ENCODE peak calls at places on chromosomes 6 and 20, in eight cellular contexts. One of them, this sample, is unnamed.

GRCh38 chr20:19074828-19075516 is 137.5 kb upstream of the SLC24A3 start:
- DNase-seq in tibial nerve: no peak
- DNase-seq in cardiac fibroblast: no peak
- DNase-seq in AG10803: no peak
- DNase-seq in CD4-positive, alpha-beta T cell: no peak
- DNase-seq in A549: no peak
- DNase-seq in sigmoid colon: no peak
- DNase-seq in uterus: no peak
- DNase-seq in this sample: no peak

GRCh38 chr6:44049989-44050871 is 77.0 kb downstream of the MRPL14 start:
- DNase-seq in tibial nerve: no peak
- DNase-seq in cardiac fibroblast: no peak
- DNase-seq in AG10803: peak; percentile 77
- DNase-seq in CD4-positive, alpha-beta T cell: no peak
- DNase-seq in A549: no peak
- DNase-seq in sigmoid colon: peak; percentile 71
- DNase-seq in uterus: no peak
- DNase-seq in this sample: no peak

GRCh38 chr6:124977067-124977908 is 15.1 kb downstream of the RNF217 start:
- DNase-seq in tibial nerve: no peak
- DNase-seq in cardiac fibroblast: peak; percentile 66
- DNase-seq in AG10803: peak; percentile 39
- DNase-seq in CD4-positive, alpha-beta T cell: no peak
- DNase-seq in A549: no peak
- DNase-seq in sigmoid colon: no peak
- DNase-seq in uterus: no peak
- DNase-seq in this sample: no peak

GRCh38 chr20:40687384-40688128 is 1.5 kb downstream of the MAFB start:
- DNase-seq in tibial nerve: no peak
- DNase-seq in cardiac fibroblast: peak; percentile 18
- DNase-seq in AG10803: peak; percentile 34
- DNase-seq in CD4-positive, alpha-beta T cell: no peak
- DNase-seq in A549: no peak
- DNase-seq in sigmoid colon: no peak
- DNase-seq in uterus: peak; percentile 38
- DNase-seq in this sample: peak; percentile 47

GRCh38 chr6:22413681-22414305 is 117.0 kb upstream of the PRL start:
- DNase-seq in tibial nerve: no peak
- DNase-seq in cardiac fibroblast: peak; percentile 57
- DNase-seq in AG10803: peak; percentile 19
- DNase-seq in CD4-positive, alpha-beta T cell: no peak
- DNase-seq in A549: no peak
- DNase-seq in sigmoid colon: no peak
- DNase-seq in uterus: no peak
- DNase-seq in this sample: no peak

GRCh38 chr6:102114402-102114801 is 720.9 kb downstream of the GRIK2 start:
- DNase-seq in tibial nerve: no peak
- DNase-seq in cardiac fibroblast: no peak
- DNase-seq in AG10803: no peak
- DNase-seq in CD4-positive, alpha-beta T cell: no peak
- DNase-seq in A549: peak; percentile 1
- DNase-seq in sigmoid colon: no peak
- DNase-seq in uterus: no peak
- DNase-seq in this sample: peak; percentile 16

GRCh38 chr6:43070028-43070632 is 6.0 kb upstream of the PTK7 start:
- DNase-seq in tibial nerve: no peak
- DNase-seq in cardiac fibroblast: peak; percentile 78
- DNase-seq in AG10803: peak; percentile 80
- DNase-seq in CD4-positive, alpha-beta T cell: no peak
- DNase-seq in A549: peak; percentile 59
- DNase-seq in sigmoid colon: no peak
- DNase-seq in uterus: no peak
- DNase-seq in this sample: no peak

GRCh38 chr6:81144346-81144745 is 608.1 kb downstream of the TENT5A start:
- DNase-seq in tibial nerve: no peak
- DNase-seq in cardiac fibroblast: no peak
- DNase-seq in AG10803: peak; percentile 13
- DNase-seq in CD4-positive, alpha-beta T cell: no peak
- DNase-seq in A549: no peak
- DNase-seq in sigmoid colon: no peak
- DNase-seq in uterus: no peak
- DNase-seq in this sample: no peak

GRCh38 chr6:31540640-31541039 is 1.2 kb downstream of the DDX39B start:
- DNase-seq in tibial nerve: no peak
- DNase-seq in cardiac fibroblast: no peak
- DNase-seq in AG10803: no peak
- DNase-seq in CD4-positive, alpha-beta T cell: no peak
- DNase-seq in A549: no peak
- DNase-seq in sigmoid colon: no peak
- DNase-seq in uterus: no peak
- DNase-seq in this sample: no peak

GRCh38 chr20:58286729-58287128 is 22.8 kb upstream of the RAB22A start:
- DNase-seq in tibial nerve: no peak
- DNase-seq in cardiac fibroblast: no peak
- DNase-seq in AG10803: no peak
- DNase-seq in CD4-positive, alpha-beta T cell: no peak
- DNase-seq in A549: no peak
- DNase-seq in sigmoid colon: no peak
- DNase-seq in uterus: no peak
- DNase-seq in this sample: no peak

GRCh38 chr20:57485770-57486169 is 39.2 kb downstream of the CTCFL start:
- DNase-seq in tibial nerve: no peak
- DNase-seq in cardiac fibroblast: no peak
- DNase-seq in AG10803: no peak
- DNase-seq in CD4-positive, alpha-beta T cell: no peak
- DNase-seq in A549: no peak
- DNase-seq in sigmoid colon: no peak
- DNase-seq in uterus: no peak
- DNase-seq in this sample: no peak

GRCh38 chr20:63248835-63249591 is 5.2 kb downstream of the NKAIN4 start:
- DNase-seq in tibial nerve: no peak
- DNase-seq in cardiac fibroblast: no peak
- DNase-seq in AG10803: no peak
- DNase-seq in CD4-positive, alpha-beta T cell: no peak
- DNase-seq in A549: no peak
- DNase-seq in sigmoid colon: no peak
- DNase-seq in uterus: no peak
- DNase-seq in this sample: no peak

GRCh38 chr20:51987812-51988211 is 185.5 kb upstream of the SALL4 start:
- DNase-seq in tibial nerve: no peak
- DNase-seq in cardiac fibroblast: no peak
- DNase-seq in AG10803: no peak
- DNase-seq in CD4-positive, alpha-beta T cell: no peak
- DNase-seq in A549: peak; percentile 17
- DNase-seq in sigmoid colon: no peak
- DNase-seq in uterus: no peak
- DNase-seq in this sample: no peak

GRCh38 chr20:51979226-51979625 is 176.9 kb upstream of the SALL4 start:
- DNase-seq in tibial nerve: no peak
- DNase-seq in cardiac fibroblast: peak; percentile 42
- DNase-seq in AG10803: peak; percentile 24
- DNase-seq in CD4-positive, alpha-beta T cell: no peak
- DNase-seq in A549: no peak
- DNase-seq in sigmoid colon: no peak
- DNase-seq in uterus: no peak
- DNase-seq in this sample: no peak

GRCh38 chr20:51980277-51980676 is 178.0 kb upstream of the SALL4 start:
- DNase-seq in tibial nerve: no peak
- DNase-seq in cardiac fibroblast: no peak
- DNase-seq in AG10803: no peak
- DNase-seq in CD4-positive, alpha-beta T cell: no peak
- DNase-seq in A549: no peak
- DNase-seq in sigmoid colon: no peak
- DNase-seq in uterus: no peak
- DNase-seq in this sample: no peak

GRCh38 chr20:51985753-51986152 is 183.4 kb upstream of the SALL4 start:
- DNase-seq in tibial nerve: no peak
- DNase-seq in cardiac fibroblast: no peak
- DNase-seq in AG10803: no peak
- DNase-seq in CD4-positive, alpha-beta T cell: no peak
- DNase-seq in A549: no peak
- DNase-seq in sigmoid colon: no peak
- DNase-seq in uterus: peak; percentile 19
- DNase-seq in this sample: no peak

GRCh38 chr20:51985013-51985415 is 182.7 kb upstream of the SALL4 start:
- DNase-seq in tibial nerve: no peak
- DNase-seq in cardiac fibroblast: peak; percentile 97
- DNase-seq in AG10803: peak; percentile 99
- DNase-seq in CD4-positive, alpha-beta T cell: no peak
- DNase-seq in A549: peak; percentile 82
- DNase-seq in sigmoid colon: no peak
- DNase-seq in uterus: no peak
- DNase-seq in this sample: no peak
- TF ChIP-seq CTCF in tibial nerve: no peak
- TF ChIP-seq CTCF in cardiac fibroblast: no peak
- TF ChIP-seq CTCF in AG10803: peak; percentile 11
- TF ChIP-seq CTCF in CD4-positive, alpha-beta T cell: no peak
- TF ChIP-seq CTCF in A549: no peak
- TF ChIP-seq CTCF in sigmoid colon: no peak
- TF ChIP-seq CTCF in uterus: no peak
- TF ChIP-seq CTCF in this sample: no peak

GRCh38 chr20:23150304-23151007 is 64.3 kb upstream of the CD93 start:
- DNase-seq in tibial nerve: no peak
- DNase-seq in cardiac fibroblast: no peak
- DNase-seq in AG10803: no peak
- DNase-seq in CD4-positive, alpha-beta T cell: no peak
- DNase-seq in A549: no peak
- DNase-seq in sigmoid colon: peak; percentile 52
- DNase-seq in uterus: no peak
- DNase-seq in this sample: no peak

GRCh38 chr20:23151008-23151703 is 65.0 kb upstream of the CD93 start:
- DNase-seq in tibial nerve: no peak
- DNase-seq in cardiac fibroblast: no peak
- DNase-seq in AG10803: no peak
- DNase-seq in CD4-positive, alpha-beta T cell: no peak
- DNase-seq in A549: no peak
- DNase-seq in sigmoid colon: no peak
- DNase-seq in uterus: no peak
- DNase-seq in this sample: no peak

GRCh38 chr20:23152902-23153301 is 66.8 kb upstream of the CD93 start:
- DNase-seq in tibial nerve: no peak
- DNase-seq in cardiac fibroblast: no peak
- DNase-seq in AG10803: no peak
- DNase-seq in CD4-positive, alpha-beta T cell: no peak
- DNase-seq in A549: no peak
- DNase-seq in sigmoid colon: no peak
- DNase-seq in uterus: no peak
- DNase-seq in this sample: no peak

GRCh38 chr20:23152308-23152892 is 66.3 kb upstream of the CD93 start:
- DNase-seq in tibial nerve: no peak
- DNase-seq in cardiac fibroblast: peak; percentile 89
- DNase-seq in AG10803: peak; percentile 79
- DNase-seq in CD4-positive, alpha-beta T cell: no peak
- DNase-seq in A549: peak; percentile 36
- DNase-seq in sigmoid colon: peak; percentile 85
- DNase-seq in uterus: peak; percentile 53
- DNase-seq in this sample: no peak

GRCh38 chr20:23151885-23152284 is 65.8 kb upstream of the CD93 start:
- DNase-seq in tibial nerve: no peak
- DNase-seq in cardiac fibroblast: no peak
- DNase-seq in AG10803: no peak
- DNase-seq in CD4-positive, alpha-beta T cell: no peak
- DNase-seq in A549: no peak
- DNase-seq in sigmoid colon: no peak
- DNase-seq in uterus: no peak
- DNase-seq in this sample: no peak
- TF ChIP-seq CTCF in tibial nerve: no peak
- TF ChIP-seq CTCF in cardiac fibroblast: no peak
- TF ChIP-seq CTCF in AG10803: no peak
- TF ChIP-seq CTCF in CD4-positive, alpha-beta T cell: no peak
- TF ChIP-seq CTCF in A549: no peak
- TF ChIP-seq CTCF in sigmoid colon: no peak
- TF ChIP-seq CTCF in uterus: no peak
- TF ChIP-seq CTCF in this sample: no peak

DNA sequence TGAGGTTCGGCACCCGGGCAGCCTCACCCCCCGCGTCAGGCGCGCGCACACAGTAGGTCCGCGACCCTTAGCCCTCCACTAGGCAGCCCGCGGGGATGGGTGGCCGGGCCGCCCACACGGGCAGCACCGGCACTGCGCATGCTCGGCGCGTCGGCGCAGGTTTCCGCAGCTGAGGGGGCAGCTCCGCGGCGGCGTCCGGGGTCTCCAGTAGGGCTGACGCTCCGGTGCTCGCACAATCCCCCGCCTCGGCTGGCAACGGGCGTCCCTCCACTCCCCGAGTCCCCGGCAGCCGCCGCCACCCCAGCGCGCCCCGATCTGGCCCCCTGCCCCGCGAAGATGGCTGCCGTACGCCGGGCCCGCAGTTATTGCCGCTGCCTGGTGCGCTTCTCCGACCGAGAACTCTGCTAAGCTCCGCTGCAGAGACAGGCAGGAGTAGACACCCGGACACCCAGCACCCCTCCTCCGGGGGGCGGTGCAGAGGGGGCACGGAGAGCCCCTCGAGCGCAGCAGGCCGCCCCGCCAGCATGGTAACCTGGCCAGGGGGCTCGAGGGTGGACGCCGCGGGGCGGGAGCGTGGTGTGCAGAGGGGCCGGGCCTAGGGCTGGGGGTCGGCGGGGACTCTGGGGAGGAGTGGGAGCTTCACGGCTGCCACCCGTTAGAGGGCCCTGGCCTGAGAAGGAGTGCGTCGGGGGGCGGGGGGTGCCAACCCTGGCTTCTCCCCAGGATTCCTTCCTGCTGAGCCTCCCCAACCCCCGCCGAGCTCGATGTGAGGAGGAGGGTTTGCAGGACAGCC is at the start of gene FBXO9:
- DNase-seq in tibial nerve: no peak
- DNase-seq in cardiac fibroblast: no peak
- DNase-seq in AG10803: peak; percentile 25
- DNase-seq in CD4-positive, alpha-beta T cell: peak; percentile 50
- DNase-seq in A549: peak; percentile 58
- DNase-seq in sigmoid colon: peak; percentile 78
- DNase-seq in uterus: peak; percentile 75
- DNase-seq in this sample: peak; percentile 73
- TF ChIP-seq CTCF in tibial nerve: no peak
- TF ChIP-seq CTCF in cardiac fibroblast: no peak
- TF ChIP-seq CTCF in AG10803: no peak
- TF ChIP-seq CTCF in CD4-positive, alpha-beta T cell: no peak
- TF ChIP-seq CTCF in A549: no peak
- TF ChIP-seq CTCF in sigmoid colon: no peak
- TF ChIP-seq CTCF in uterus: no peak
- TF ChIP-seq CTCF in this sample: no peak

DNA sequence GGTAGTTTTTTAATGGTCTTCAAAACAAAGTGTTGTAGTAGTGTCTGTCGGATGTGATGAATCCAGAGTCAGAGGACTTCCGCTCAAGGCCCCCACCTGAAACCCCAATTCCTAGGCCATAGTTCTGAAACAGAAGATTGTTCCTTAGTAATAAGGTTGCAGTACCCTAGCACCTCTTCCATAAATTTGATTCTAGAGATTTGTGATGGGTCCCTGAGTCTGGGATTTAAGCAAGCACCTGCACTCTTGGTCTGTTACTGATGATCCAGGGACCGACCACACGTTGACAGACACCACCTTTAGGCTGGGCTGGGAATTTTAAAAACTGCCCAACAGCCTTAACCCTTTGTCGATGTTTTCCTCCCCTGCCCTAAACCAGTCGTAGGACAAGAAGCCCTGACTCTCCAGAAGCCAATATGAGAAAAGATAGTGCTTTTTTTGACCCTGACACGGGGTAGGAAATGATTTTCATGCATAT is 1.2 kb downstream of the KCTD20 start:
- DNase-seq in tibial nerve: no peak
- DNase-seq in cardiac fibroblast: peak; percentile 37
- DNase-seq in AG10803: no peak
- DNase-seq in CD4-positive, alpha-beta T cell: no peak
- DNase-seq in A549: peak; percentile 50
- DNase-seq in sigmoid colon: no peak
- DNase-seq in uterus: no peak
- DNase-seq in this sample: peak; percentile 14
- TF ChIP-seq CTCF in tibial nerve: no peak
- TF ChIP-seq CTCF in cardiac fibroblast: peak; percentile 10
- TF ChIP-seq CTCF in AG10803: peak; percentile 10
- TF ChIP-seq CTCF in CD4-positive, alpha-beta T cell: no peak
- TF ChIP-seq CTCF in A549: peak; percentile 27
- TF ChIP-seq CTCF in sigmoid colon: no peak
- TF ChIP-seq CTCF in uterus: no peak
- TF ChIP-seq CTCF in this sample: no peak